ENCODE peak calls at places on chromosome 1, in nine cellular contexts. Q is NCI-H1105; V is GM18507; E is ELF-1; W is NT2/D1; D is brain microvascular endothelial cell; X is activated naive CD8-positive, alpha-beta T cell treated with anti-CD3 and anti-CD28 coated beads for 36 hours; C is activated CD4-positive, alpha-beta T cell treated with anti-CD3 and anti-CD28 coated beads, Interleukin-2, amount 50 U/mL, for 24 hours; T is HT1080. F is an unnamed sample.

GRCh38 chr1:42186172-42186571 is 21.6 kb upstream of the GUCA2A start:
- DNase-seq in Q (no peak), V (no peak), E (no peak), W (no peak), D (peak; percentile 66), X (no peak), C (no peak), T (peak; percentile 56), F (no peak)

GRCh38 chr1:217718873-217719272 is 87.7 kb downstream of the SPATA17 start:
- DNase-seq in Q (no peak), V (no peak), E (no peak), W (no peak), D (peak; percentile 1), X (no peak), C (no peak), T (peak; percentile 40), F (no peak)

GRCh38 chr1:159974350-159974965 is 20.4 kb upstream of the SLAMF9 start:
- DNase-seq in Q (no peak), V (no peak), E (no peak), W (no peak), D (no peak), X (no peak), C (no peak), T (no peak), F (no peak)

GRCh38 chr1:217417363-217417762 is 213.5 kb downstream of the GPATCH2 start:
- DNase-seq in Q (no peak), V (no peak), E (no peak), W (no peak), D (no peak), X (no peak), C (no peak), T (no peak), F (no peak)

GRCh38 chr1:211703812-211704566 is 28.6 kb upstream of the NEK2 start:
- DNase-seq in Q (peak; percentile 80), V (no peak), E (no peak), W (no peak), D (no peak), X (no peak), C (no peak), T (no peak), F (no peak)

GRCh38 chr1:244735854-244736561 is 83.1 kb downstream of the DESI2 start:
- DNase-seq in Q (no peak), V (no peak), E (no peak), W (no peak), D (no peak), X (no peak), C (no peak), T (peak; percentile 79), F (no peak)

GRCh38 chr1:212700597-212700891 is 904 bp upstream of the BATF3 start:
- DNase-seq in Q (no peak), V (no peak), E (no peak), W (no peak), D (no peak), X (no peak), C (no peak), T (no peak), F (no peak)

GRCh38 chr1:220313576-220313975 is 41.3 kb upstream of the RAB3GAP2 start:
- DNase-seq in Q (no peak), V (no peak), E (peak; percentile 20), W (no peak), D (no peak), X (no peak), C (no peak), T (no peak), F (no peak)

GRCh38 chr1:203628997-203629508 is 2.4 kb downstream of the ATP2B4 start:
- DNase-seq in Q (no peak), V (no peak), E (no peak), W (no peak), D (no peak), X (no peak), C (no peak), T (no peak), F (no peak)

F was measured in iPS DF 19.7.